ENCODE peak calls at places on chromosomes 2 and 18, in nine cellular contexts. P is fibroblast of pulmonary artery, G is brain microvascular endothelial cell, T is adrenal gland, Y is astrocyte of the spinal cord, V is psoas muscle, D is fibroblast of mammary gland, Z is K562, O is left lung. Q is an unnamed sample.

GRCh38 chr2:191043438-191043837 is 29.5 kb upstream of the STAT1 start:
- DNase-seq in P (no peak), G (no peak), T (no peak), Y (peak), V (no peak), D (peak), Z (no peak), O (no peak), Q (peak)

GRCh38 chr2:73283545-73284295 is 558 bp downstream of the FBXO41 start:
- DNase-seq in P (no peak), G (no peak), T (no peak), Y (no peak), V (no peak), D (no peak), Z (peak), O (no peak), Q (no peak)

GRCh38 chr2:239723486-239724193 is 301.5 kb downstream of the NDUFA10 start:
- DNase-seq in P (no peak), G (no peak), T (peak), Y (no peak), V (no peak), D (no peak), Z (no peak), O (peak), Q (no peak)

GRCh38 chr2:160282063-160282580 is 82.0 kb upstream of the ITGB6 start:
- DNase-seq in P (peak), G (no peak), T (no peak), Y (peak), V (no peak), D (peak), Z (no peak), O (no peak), Q (peak)

GRCh38 chr2:156672569-156673270 is 236.5 kb downstream of the GPD2 start:
- DNase-seq in P (no peak), G (no peak), T (no peak), Y (no peak), V (no peak), D (peak), Z (no peak), O (no peak), Q (peak)

GRCh38 chr2:173101687-173102086 is 26.0 kb downstream of the MAP3K20 start:
- DNase-seq in P (peak), G (peak), T (no peak), Y (no peak), V (no peak), D (peak), Z (no peak), O (no peak), Q (peak)

GRCh38 chr2:22450831-22451230 is 934.1 kb upstream of the KLHL29 start:
- DNase-seq in P (no peak), G (no peak), T (no peak), Y (no peak), V (no peak), D (no peak), Z (no peak), O (no peak), Q (no peak)

GRCh38 chr18:50961974-50962373 is 5.9 kb upstream of the ELAC1 start:
- DNase-seq in P (no peak), G (no peak), T (no peak), Y (no peak), V (no peak), D (no peak), Z (no peak), O (no peak), Q (no peak)

GRCh38 chr2:29782087-29782486 is 139.3 kb downstream of the ALK start:
- DNase-seq in P (no peak), G (no peak), T (no peak), Y (no peak), V (no peak), D (no peak), Z (no peak), O (no peak), Q (no peak)

GRCh38 chr2:20381457-20381856 is 30.8 kb upstream of the PUM2 start:
- DNase-seq in P (peak), G (peak), T (peak), Y (peak), V (no peak), D (peak), Z (peak), O (no peak), Q (peak)

GRCh38 chr2:129757915-129758421 is 221.5 kb upstream of the RAB6C start:
- DNase-seq in P (no peak), G (no peak), T (no peak), Y (no peak), V (peak), D (no peak), Z (no peak), O (no peak), Q (no peak)

GRCh38 chr2:226001716-226002115 is 602.2 kb downstream of the NYAP2 start:
- DNase-seq in P (no peak), G (no peak), T (no peak), Y (peak), V (no peak), D (peak), Z (no peak), O (no peak), Q (peak)

GRCh38 chr2:214801068-214801467 is 8.4 kb downstream of the BARD1 start:
- DNase-seq in P (no peak), G (no peak), T (no peak), Y (no peak), V (no peak), D (no peak), Z (no peak), O (no peak), Q (no peak)

GRCh38 chr2:74261204-74261864 is 62.9 kb downstream of the MTHFD2 start:
- DNase-seq in P (peak), G (no peak), T (no peak), Y (peak), V (no peak), D (peak), Z (no peak), O (no peak), Q (peak)

GRCh38 chr2:196241175-196241574 is 69.8 kb upstream of the STK17B start:
- DNase-seq in P (no peak), G (no peak), T (no peak), Y (no peak), V (no peak), D (no peak), Z (no peak), O (no peak), Q (no peak)

GRCh38 chr2:239225921-239226561 is 174.8 kb downstream of the HDAC4 start:
- DNase-seq in P (peak), G (peak), T (peak), Y (peak), V (no peak), D (peak), Z (no peak), O (no peak), Q (no peak)

GRCh38 chr2:121810959-121811853 is 55.8 kb downstream of the TSN start:
- DNase-seq in P (peak), G (peak), T (peak), Y (peak), V (peak), D (peak), Z (peak), O (no peak), Q (peak)

GRCh38 chr2:191265311-191266170 is 20.3 kb downstream of the MYO1B start:
- DNase-seq in P (peak), G (peak), T (no peak), Y (peak), V (peak), D (peak), Z (no peak), O (no peak), Q (no peak)

GRCh38 chr2:241702155-241702404 is 241 bp downstream of the ING5 start:
- DNase-seq in P (peak), G (no peak), T (no peak), Y (peak), V (no peak), D (peak), Z (no peak), O (no peak), Q (no peak)

GRCh38 chr2:107743274-107743673 is 83.4 kb upstream of the RGPD4 start:
- DNase-seq in P (no peak), G (no peak), T (no peak), Y (no peak), V (no peak), D (no peak), Z (peak), O (no peak), Q (no peak)

DNA sequence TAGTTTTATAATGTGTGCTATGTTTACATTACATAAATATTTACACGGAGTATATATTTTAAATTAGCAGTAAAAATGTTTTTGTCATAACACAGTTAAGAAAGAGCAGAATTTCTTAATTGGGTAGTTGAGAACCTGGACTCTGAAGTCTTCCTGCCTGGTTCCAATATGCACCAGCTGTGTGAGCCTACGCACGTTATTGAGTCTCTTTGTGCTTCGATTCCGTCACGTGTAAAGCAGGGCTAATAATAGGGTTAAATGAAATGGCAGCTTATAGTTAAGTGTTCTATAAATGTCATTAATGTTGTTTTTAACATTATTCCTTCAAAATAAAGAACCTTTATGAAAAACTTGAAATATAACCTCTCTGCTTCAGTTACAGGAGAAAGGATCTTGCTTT is 1.2 kb upstream of the CCDC88A start:
- DNase-seq in P (no peak), G (no peak), T (no peak), Y (no peak), V (no peak), D (no peak), Z (no peak), O (no peak), Q (no peak)
- H3K4me3 ChIP-seq in P (peak), G (no peak), T (peak), Y (no peak), V (peak), D (no peak), Z (no peak), O (peak), Q (no peak)

GRCh38 chr18:8479826-8480225 is 129.4 kb upstream of the RAB12 start:
- DNase-seq in P (no peak), G (no peak), T (no peak), Y (no peak), V (no peak), D (no peak), Z (no peak), O (no peak), Q (no peak)

GRCh38 chr18:8478166-8478967 is 130.9 kb upstream of the RAB12 start:
- DNase-seq in P (peak), G (peak), T (peak), Y (peak), V (peak), D (peak), Z (peak), O (peak), Q (peak)

GRCh38 chr18:8477615-8478014 is 131.6 kb upstream of the RAB12 start:
- DNase-seq in P (no peak), G (no peak), T (no peak), Y (no peak), V (no peak), D (no peak), Z (no peak), O (no peak), Q (no peak)

GRCh38 chr18:8478968-8479370 is 130.3 kb upstream of the RAB12 start:
- DNase-seq in P (no peak), G (no peak), T (no peak), Y (no peak), V (no peak), D (no peak), Z (no peak), O (no peak), Q (no peak)

GRCh38 chr18:8480506-8481328 is 128.5 kb upstream of the RAB12 start:
- DNase-seq in P (peak), G (peak), T (peak), Y (peak), V (no peak), D (peak), Z (peak), O (no peak), Q (peak)
- TF ChIP-seq CTCF in P (peak), G (peak), T (no peak), Y (peak), V (peak), D (peak), Z (peak), O (peak), Q (peak)

GRCh38 chr2:219571311-219572236 is at the start of gene OBSL1:
- DNase-seq in P (peak), G (peak), T (peak), Y (peak), V (peak), D (peak), Z (peak), O (peak), Q (peak)
- H3K4me3 ChIP-seq in P (peak), G (peak), T (peak), Y (peak), V (peak), D (peak), Z (peak), O (peak), Q (peak)

GRCh38 chr2:237315170-237315880 is 98.6 kb downstream of the COL6A3 start:
- DNase-seq in P (peak), G (peak), T (peak), Y (peak), V (peak), D (peak), Z (no peak), O (peak), Q (no peak)
- TF ChIP-seq CTCF in P (peak), G (peak), T (peak), Y (peak), V (peak), D (peak), Z (no peak), O (no peak), Q (no peak)

GRCh38 chr18:76489081-76489480 is 6.0 kb downstream of the ZNF516 start:
- DNase-seq in P (peak), G (no peak), T (no peak), Y (no peak), V (no peak), D (peak), Z (no peak), O (no peak), Q (no peak)
- H3K4me3 ChIP-seq in P (peak), G (no peak), T (no peak), Y (no peak), V (peak), D (no peak), Z (no peak), O (no peak), Q (no peak)

DNA sequence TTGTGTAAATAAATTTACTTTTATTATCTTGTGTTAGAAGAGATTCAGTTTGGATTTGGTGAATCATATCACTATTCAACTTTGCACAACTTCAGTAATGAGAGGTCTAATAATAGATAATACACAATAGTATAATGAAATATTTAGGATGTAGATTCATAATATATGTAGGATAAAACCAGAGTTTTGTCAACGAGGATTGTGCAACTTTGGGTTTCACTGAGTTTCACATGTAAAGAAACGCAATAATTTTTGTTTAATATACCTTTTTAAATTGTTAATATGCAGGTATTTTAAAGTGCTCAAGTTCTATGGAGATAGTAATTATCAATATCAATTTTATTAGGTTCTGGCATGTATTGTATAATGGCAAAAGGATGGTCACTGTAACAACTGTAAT is 5.3 kb downstream of the CALCRL start:
- DNase-seq in P (no peak), G (no peak), T (no peak), Y (no peak), V (no peak), D (no peak), Z (no peak), O (no peak), Q (no peak)
- TF ChIP-seq CTCF in P (no peak), G (no peak), T (no peak), Y (no peak), V (no peak), D (no peak), Z (no peak), O (no peak), Q (no peak)

GRCh38 chr2:44936715-44937687 is 4.5 kb upstream of the SIX3 start:
- DNase-seq in P (no peak), G (no peak), T (no peak), Y (no peak), V (no peak), D (no peak), Z (no peak), O (no peak), Q (no peak)
- H3K4me3 ChIP-seq in P (no peak), G (no peak), T (no peak), Y (no peak), V (peak), D (no peak), Z (no peak), O (no peak), Q (no peak)

DNA sequence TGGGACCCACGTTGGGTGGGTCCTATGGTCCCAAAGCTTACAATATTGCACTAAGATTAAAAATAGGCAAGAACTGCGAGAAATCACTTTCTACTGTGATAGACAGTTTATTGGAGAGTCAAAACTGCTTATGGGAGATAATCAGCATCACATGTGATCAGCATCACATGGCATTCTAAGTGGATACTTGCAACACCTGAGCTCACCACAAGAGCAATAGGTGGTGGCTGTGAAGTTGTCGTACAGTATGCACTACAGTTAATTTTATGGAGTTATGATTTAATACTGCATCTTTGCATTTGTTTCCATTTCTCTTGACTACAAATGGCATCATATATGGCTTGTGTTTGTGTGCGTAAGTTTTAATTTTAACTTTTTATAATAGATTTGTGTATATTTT is 11.6 kb downstream of the PNO1 start:
- DNase-seq in P (no peak), G (no peak), T (no peak), Y (no peak), V (no peak), D (no peak), Z (no peak), O (no peak), Q (no peak)
- TF ChIP-seq CTCF in P (no peak), G (no peak), T (no peak), Y (no peak), V (no peak), D (no peak), Z (no peak), O (no peak), Q (peak)

Q was measured in mammary epithelial cell.